ENCODE peak calls at places on chromosomes 5 and 9, in six cellular contexts. C is stimulated activated CD8-positive, alpha-beta memory T cell treated with anti-CD3 and anti-CD28 coated beads, Interleukin-4, amount 100 ng/mL, for 1 hour; H is right cardiac atrium; R is progenitor cell of endocrine pancreas; L is CD4-positive, CD25-positive, alpha-beta regulatory T cell; S is left cardiac atrium. X is an unnamed sample.

GRCh38 chr9:84788803-84789462 is 119.4 kb downstream of the NTRK2 start:
- DNase-seq in S (no peak), C (no peak), R (no peak), L (no peak), H (no peak), X (no peak)

GRCh38 chr9:22240619-22241018 is 206.0 kb upstream of the DMRTA1 start:
- DNase-seq in L (no peak), S (no peak), C (no peak), R (no peak), H (no peak), X (no peak)

GRCh38 chr5:59190746-59191145 is 607.9 kb downstream of the RAB3C start:
- DNase-seq in S (no peak), L (no peak), C (no peak), R (no peak), H (no peak), X (no peak)

GRCh38 chr5:142342128-142342981 is 17.5 kb upstream of the SPRY4 start:
- DNase-seq in S (no peak), R (no peak), H (no peak), L (no peak), C (no peak), X (no peak)

GRCh38 chr9:97041898-97042297 is 3.0 kb upstream of the CTSV start:
- DNase-seq in L (no peak), S (no peak), H (no peak), R (no peak), C (no peak), X (no peak)

GRCh38 chr5:179382486-179382885 is 37.2 kb upstream of the ADAMTS2 start:
- DNase-seq in L (no peak), R (no peak), C (no peak), H (no peak), S (no peak), X (no peak)

GRCh38 chr5:132754111-132754510 is 6.9 kb downstream of the CCNI2 start:
- DNase-seq in S (no peak), R (no peak), C (no peak), H (no peak), L (no peak), X (no peak)

GRCh38 chr9:125747765-125748510 is 765 bp downstream of the PBX3 start:
- DNase-seq in L (peak), S (peak), R (peak), H (peak), C (no peak), X (peak)

GRCh38 chr9:135239100-135239768 is 151.8 kb downstream of the OLFM1 start:
- DNase-seq in H (no peak), S (no peak), L (no peak), C (no peak), R (no peak), X (no peak)

GRCh38 chr9:135139366-135139965 is 52.0 kb downstream of the OLFM1 start:
- DNase-seq in C (no peak), R (no peak), S (no peak), H (no peak), L (no peak), X (no peak)

GRCh38 chr5:114857951-114858401 is 311.7 kb downstream of the TRIM36 start:
- DNase-seq in H (no peak), S (no peak), L (no peak), C (no peak), R (no peak), X (no peak)

GRCh38 chr5:57414857-57415256 is 67.8 kb downstream of the ACTBL2 start:
- DNase-seq in L (no peak), H (no peak), R (no peak), C (no peak), S (no peak), X (no peak)

GRCh38 chr5:118723021-118723338 is 265.4 kb downstream of the DTWD2 start:
- DNase-seq in H (no peak), S (no peak), L (no peak), R (no peak), C (no peak), X (no peak)

GRCh38 chr9:28267351-28267750 is 694.1 kb upstream of the C9orf72 start:
- DNase-seq in L (no peak), S (no peak), R (no peak), H (no peak), C (no peak), X (no peak)

GRCh38 chr9:129580211-129580915 is 40.5 kb downstream of the C9orf50 start:
- DNase-seq in C (no peak), H (peak), L (no peak), R (no peak), S (no peak), X (no peak)

GRCh38 chr9:18018241-18018640 is 439.4 kb downstream of the SH3GL2 start:
- DNase-seq in R (no peak), C (no peak), L (no peak), S (no peak), H (no peak), X (no peak)

X was measured in T-helper 9 cell.